ENCODE peak calls at places on chromosomes 12 and 14, in five cellular contexts. R is myocyte; M is NCI-H1105; Y is stimulated activated CD8-positive, alpha-beta memory T cell treated with anti-CD3 and anti-CD28 coated beads, Interleukin-15, amount 100 ng/mL, for 24 hours; B is effector memory CD8-positive, alpha-beta T cell. Q is an unnamed sample.

GRCh38 chr14:68975667-68976066 is 3.4 kb downstream of the ACTN1 start:
- DNase-seq in R (no peak), M (no peak), Y (no peak), B (no peak), Q (no peak)

GRCh38 chr12:27509032-27509431 is 15.0 kb upstream of the PPFIBP1 start:
- DNase-seq in R (no peak), M (no peak), Y (no peak), B (no peak), Q (no peak)

GRCh38 chr14:94665121-94665520 is 52.9 kb downstream of the SERPINA3 start:
- DNase-seq in R (peak; percentile 13), M (no peak), Y (no peak), B (no peak), Q (no peak)

GRCh38 chr14:90409209-90409730 is 12.4 kb downstream of the CALM1 start:
- DNase-seq in R (peak; percentile 86), M (no peak), Y (no peak), B (no peak), Q (no peak)

GRCh38 chr14:82091097-82091496 is 557.4 kb upstream of the SEL1L start:
- DNase-seq in R (no peak), M (no peak), Y (no peak), B (no peak), Q (no peak)

GRCh38 chr14:65231286-65231980 is 129.1 kb upstream of the MAX start:
- DNase-seq in R (no peak), M (no peak), Y (no peak), B (no peak), Q (no peak)

GRCh38 chr14:95870772-95871171 is 5.9 kb upstream of the TUNAR start:
- DNase-seq in R (no peak), M (no peak), Y (no peak), B (no peak), Q (no peak)

GRCh38 chr12:114841557-114842251 is 157.7 kb upstream of the TBX3 start:
- DNase-seq in R (no peak), M (no peak), Y (no peak), B (no peak), Q (no peak)

GRCh38 chr14:20998674-20999366 is at the start of gene SLC39A2:
- DNase-seq in R (peak; percentile 47), M (no peak), Y (no peak), B (no peak), Q (no peak)

GRCh38 chr14:95078841-95079240 is 78.5 kb downstream of the DICER1 start:
- DNase-seq in R (no peak), M (no peak), Y (no peak), B (no peak), Q (no peak)

GRCh38 chr12:27906658-27907473 is 65.7 kb downstream of the PTHLH start:
- DNase-seq in R (no peak), M (no peak), Y (no peak), B (no peak), Q (no peak)

GRCh38 chr14:61950340-61950739 is 188.1 kb downstream of the SNAPC1 start:
- DNase-seq in R (no peak), M (no peak), Y (no peak), B (no peak), Q (no peak)

GRCh38 chr12:27284751-27285150 is 40.7 kb downstream of the STK38L start:
- DNase-seq in R (peak; percentile 68), M (no peak), Y (no peak), B (no peak), Q (no peak)

GRCh38 chr12:122182887-122183587 is at the start of gene LRRC43:
- DNase-seq in R (peak; percentile 40), M (no peak), Y (no peak), B (peak; percentile 33), Q (peak; percentile 66)

GRCh38 chr14:75425443-75425842 is 2.4 kb upstream of the JDP2 start:
- DNase-seq in R (no peak), M (no peak), Y (no peak), B (no peak), Q (no peak)

GRCh38 chr14:91230363-91231035 is 14.0 kb downstream of the GPR68 start:
- DNase-seq in R (no peak), M (no peak), Y (no peak), B (no peak), Q (no peak)

GRCh38 chr14:71231521-71232393 is 324.5 kb downstream of the PCNX1 start:
- DNase-seq in R (no peak), M (no peak), Y (no peak), B (no peak), Q (no peak)

GRCh38 chr12:131896080-131896810 is 1.8 kb downstream of the ULK1 start:
- DNase-seq in R (peak; percentile 93), M (peak; percentile 60), Y (peak; percentile 38), B (peak; percentile 51), Q (no peak)

GRCh38 chr12:121087467-121088207 is 45.0 kb upstream of the P2RX7 start:
- DNase-seq in R (no peak), M (no peak), Y (no peak), B (no peak), Q (no peak)

GRCh38 chr14:81192594-81192993 is 28.2 kb downstream of the GTF2A1 start:
- DNase-seq in R (no peak), M (no peak), Y (no peak), B (no peak), Q (no peak)

GRCh38 chr14:72615511-72616121 is 278.3 kb downstream of the DPF3 start:
- DNase-seq in R (no peak), M (no peak), Y (no peak), B (no peak), Q (no peak)

GRCh38 chr14:100861188-100861936 is 35.4 kb downstream of the MEG3 start:
- DNase-seq in R (no peak), M (no peak), Y (no peak), B (no peak), Q (no peak)

GRCh38 chr12:3132636-3133409 is 55.6 kb downstream of the TSPAN9 start:
- DNase-seq in R (peak; percentile 80), M (no peak), Y (no peak), B (no peak), Q (no peak)

GRCh38 chr12:118345355-118345754 is 27.4 kb downstream of the TAOK3 start:
- DNase-seq in R (no peak), M (no peak), Y (no peak), B (no peak), Q (no peak)

Q was measured in mesothelial cell of epicardium.